ENCODE peak calls at places on chromosomes 13 and 19, in five cellular contexts. One of them, this sample, is unnamed.

GRCh38 chr19:567296-567900 is 5.0 kb upstream of the BSG start:
- DNase-seq in fibroblast of mammary gland: no peak
- DNase-seq in bronchial epithelial cell: no peak
- DNase-seq in endodermal cell: no peak
- DNase-seq in CD8-positive, alpha-beta T cell: no peak
- DNase-seq in this sample: no peak

GRCh38 chr13:51317262-51317661 is 22.2 kb upstream of the SERPINE3 start:
- DNase-seq in fibroblast of mammary gland: peak
- DNase-seq in bronchial epithelial cell: no peak
- DNase-seq in endodermal cell: no peak
- DNase-seq in CD8-positive, alpha-beta T cell: no peak
- DNase-seq in this sample: no peak

GRCh38 chr13:29935309-29935981 is 85.0 kb upstream of the UBL3 start:
- DNase-seq in fibroblast of mammary gland: no peak
- DNase-seq in bronchial epithelial cell: no peak
- DNase-seq in endodermal cell: no peak
- DNase-seq in CD8-positive, alpha-beta T cell: peak
- DNase-seq in this sample: no peak

GRCh38 chr19:46296722-46297431 is at the start of gene HIF3A:
- DNase-seq in fibroblast of mammary gland: peak
- DNase-seq in bronchial epithelial cell: no peak
- DNase-seq in endodermal cell: peak
- DNase-seq in CD8-positive, alpha-beta T cell: no peak
- DNase-seq in this sample: no peak

GRCh38 chr19:23823952-23824389 is 65.3 kb upstream of the ZNF681 start:
- DNase-seq in fibroblast of mammary gland: peak
- DNase-seq in bronchial epithelial cell: peak
- DNase-seq in endodermal cell: peak
- DNase-seq in CD8-positive, alpha-beta T cell: no peak
- DNase-seq in this sample: peak

GRCh38 chr19:4523306-4524110 is 5.2 kb upstream of the PLIN4 start:
- DNase-seq in fibroblast of mammary gland: peak
- DNase-seq in bronchial epithelial cell: no peak
- DNase-seq in endodermal cell: peak
- DNase-seq in CD8-positive, alpha-beta T cell: no peak
- DNase-seq in this sample: peak

GRCh38 chr19:41351339-41352245 is 2.1 kb downstream of the TGFB1 start:
- DNase-seq in fibroblast of mammary gland: peak
- DNase-seq in bronchial epithelial cell: peak
- DNase-seq in endodermal cell: peak
- DNase-seq in CD8-positive, alpha-beta T cell: peak
- DNase-seq in this sample: peak

GRCh38 chr19:16429066-16429758 is 42.6 kb downstream of the EPS15L1 start:
- DNase-seq in fibroblast of mammary gland: no peak
- DNase-seq in bronchial epithelial cell: peak
- DNase-seq in endodermal cell: no peak
- DNase-seq in CD8-positive, alpha-beta T cell: no peak
- DNase-seq in this sample: peak

GRCh38 chr13:110680852-110681251 is 25.1 kb downstream of the CARS2 start:
- DNase-seq in fibroblast of mammary gland: peak
- DNase-seq in bronchial epithelial cell: no peak
- DNase-seq in endodermal cell: peak
- DNase-seq in CD8-positive, alpha-beta T cell: no peak
- DNase-seq in this sample: peak

GRCh38 chr19:16416574-16416973 is 55.2 kb downstream of the EPS15L1 start:
- DNase-seq in fibroblast of mammary gland: no peak
- DNase-seq in bronchial epithelial cell: no peak
- DNase-seq in endodermal cell: no peak
- DNase-seq in CD8-positive, alpha-beta T cell: no peak
- DNase-seq in this sample: no peak

GRCh38 chr13:20969182-20969581 is 66.6 kb upstream of the XPO4 start:
- DNase-seq in fibroblast of mammary gland: peak
- DNase-seq in bronchial epithelial cell: peak
- DNase-seq in endodermal cell: no peak
- DNase-seq in CD8-positive, alpha-beta T cell: no peak
- DNase-seq in this sample: peak

GRCh38 chr13:109610517-109610916 is 175.9 kb downstream of the IRS2 start:
- DNase-seq in fibroblast of mammary gland: peak
- DNase-seq in bronchial epithelial cell: peak
- DNase-seq in endodermal cell: peak
- DNase-seq in CD8-positive, alpha-beta T cell: peak
- DNase-seq in this sample: peak

GRCh38 chr19:30222993-30223865 is 149.0 kb upstream of the ZNF536 start:
- DNase-seq in fibroblast of mammary gland: no peak
- DNase-seq in bronchial epithelial cell: no peak
- DNase-seq in endodermal cell: peak
- DNase-seq in CD8-positive, alpha-beta T cell: no peak
- DNase-seq in this sample: no peak

GRCh38 chr19:37988758-37989635 is 82.0 kb downstream of the SIPA1L3 start:
- DNase-seq in fibroblast of mammary gland: no peak
- DNase-seq in bronchial epithelial cell: no peak
- DNase-seq in endodermal cell: peak
- DNase-seq in CD8-positive, alpha-beta T cell: no peak
- DNase-seq in this sample: no peak

GRCh38 chr19:15213715-15214381 is 13.1 kb upstream of the NOTCH3 start:
- DNase-seq in fibroblast of mammary gland: peak
- DNase-seq in bronchial epithelial cell: no peak
- DNase-seq in endodermal cell: no peak
- DNase-seq in CD8-positive, alpha-beta T cell: no peak
- DNase-seq in this sample: no peak

GRCh38 chr19:13430790-13431582 is 75.3 kb downstream of the CACNA1A start:
- DNase-seq in fibroblast of mammary gland: peak
- DNase-seq in bronchial epithelial cell: peak
- DNase-seq in endodermal cell: peak
- DNase-seq in CD8-positive, alpha-beta T cell: peak
- DNase-seq in this sample: peak

GRCh38 chr13:49443327-49443688 is 556 bp downstream of the CAB39L start:
- DNase-seq in fibroblast of mammary gland: peak
- DNase-seq in bronchial epithelial cell: no peak
- DNase-seq in endodermal cell: no peak
- DNase-seq in CD8-positive, alpha-beta T cell: no peak
- DNase-seq in this sample: peak

GRCh38 chr19:4597975-4598671 is 38.6 kb upstream of the SEMA6B start:
- DNase-seq in fibroblast of mammary gland: no peak
- DNase-seq in bronchial epithelial cell: peak
- DNase-seq in endodermal cell: peak
- DNase-seq in CD8-positive, alpha-beta T cell: peak
- DNase-seq in this sample: peak

DNA sequence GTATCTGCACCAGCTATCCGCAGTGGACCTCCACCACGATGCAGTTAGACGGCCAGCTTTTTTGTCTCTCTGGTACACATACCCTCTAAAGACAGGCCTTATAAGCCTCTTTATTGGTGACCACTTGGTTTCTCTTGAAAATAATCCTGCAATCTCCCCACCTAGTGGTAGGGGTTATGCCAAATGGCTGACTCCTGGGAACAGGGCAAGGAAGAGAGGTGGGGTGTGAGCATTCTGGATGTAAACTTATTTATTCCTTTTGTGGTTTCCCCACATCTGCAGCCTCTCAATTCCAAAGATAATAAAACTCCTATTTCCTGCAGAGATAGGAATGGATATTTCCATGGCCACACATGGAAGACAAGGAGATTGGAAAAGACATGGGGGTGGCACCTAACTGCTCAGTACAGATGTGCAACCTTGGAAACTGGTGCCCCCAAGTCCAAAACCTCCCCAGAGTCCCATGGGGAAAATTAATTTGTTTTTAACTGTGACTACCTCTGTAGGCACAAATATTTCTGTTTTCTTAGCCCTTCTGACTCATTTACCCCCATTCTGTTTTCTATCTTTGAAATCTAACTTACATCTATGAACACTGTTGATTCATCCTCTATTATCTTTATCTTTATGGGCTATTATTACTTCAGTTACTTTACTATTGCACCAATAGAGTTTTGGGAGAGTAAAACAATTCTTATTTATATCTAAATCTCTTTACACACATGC is 112.7 kb upstream of the TSHZ3 start:
- DNase-seq in fibroblast of mammary gland: peak
- DNase-seq in bronchial epithelial cell: no peak
- DNase-seq in endodermal cell: no peak
- DNase-seq in CD8-positive, alpha-beta T cell: no peak
- DNase-seq in this sample: no peak
- TF ChIP-seq CTCF in fibroblast of mammary gland: peak
- TF ChIP-seq CTCF in bronchial epithelial cell: no peak
- TF ChIP-seq CTCF in endodermal cell: peak
- TF ChIP-seq CTCF in CD8-positive, alpha-beta T cell: no peak
- TF ChIP-seq CTCF in this sample: no peak

DNA sequence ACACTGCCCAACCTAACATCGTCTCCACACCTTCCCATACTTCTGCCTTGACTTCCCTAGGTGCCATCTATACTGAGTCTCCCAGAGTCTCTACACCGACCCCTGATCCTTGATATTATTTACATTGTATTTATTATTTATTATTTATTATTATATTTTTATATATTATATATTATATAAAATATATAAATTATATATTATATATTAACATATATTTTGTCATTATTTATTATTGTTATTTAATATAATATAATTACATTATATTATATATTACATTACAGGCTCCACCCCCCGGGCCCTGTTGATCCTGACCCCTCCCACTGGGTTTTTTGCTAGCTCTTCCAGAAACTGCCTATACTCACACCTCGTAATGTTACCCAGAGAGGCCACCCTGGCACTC is 18.4 kb upstream of the TOMM40 start:
- DNase-seq in fibroblast of mammary gland: no peak
- DNase-seq in bronchial epithelial cell: no peak
- DNase-seq in endodermal cell: no peak
- DNase-seq in CD8-positive, alpha-beta T cell: no peak
- DNase-seq in this sample: no peak
- TF ChIP-seq CTCF in fibroblast of mammary gland: no peak
- TF ChIP-seq CTCF in bronchial epithelial cell: no peak
- TF ChIP-seq CTCF in endodermal cell: no peak
- TF ChIP-seq CTCF in CD8-positive, alpha-beta T cell: no peak
- TF ChIP-seq CTCF in this sample: no peak

GRCh38 chr19:3186377-3186688 is 603 bp downstream of the NCLN start:
- DNase-seq in fibroblast of mammary gland: peak
- DNase-seq in bronchial epithelial cell: no peak
- DNase-seq in endodermal cell: peak
- DNase-seq in CD8-positive, alpha-beta T cell: peak
- DNase-seq in this sample: no peak

GRCh38 chr19:3183721-3184641 is 1.7 kb upstream of the NCLN start:
- DNase-seq in fibroblast of mammary gland: no peak
- DNase-seq in bronchial epithelial cell: no peak
- DNase-seq in endodermal cell: no peak
- DNase-seq in CD8-positive, alpha-beta T cell: no peak
- DNase-seq in this sample: no peak

GRCh38 chr19:3186891-3187661 is 1.3 kb downstream of the NCLN start:
- DNase-seq in fibroblast of mammary gland: peak
- DNase-seq in bronchial epithelial cell: no peak
- DNase-seq in endodermal cell: no peak
- DNase-seq in CD8-positive, alpha-beta T cell: no peak
- DNase-seq in this sample: no peak

GRCh38 chr19:3184847-3185481 is 766 bp upstream of the NCLN start:
- DNase-seq in fibroblast of mammary gland: no peak
- DNase-seq in bronchial epithelial cell: no peak
- DNase-seq in endodermal cell: no peak
- DNase-seq in CD8-positive, alpha-beta T cell: peak
- DNase-seq in this sample: no peak

GRCh38 chr19:3185482-3186376 is at the start of gene NCLN:
- DNase-seq in fibroblast of mammary gland: peak
- DNase-seq in bronchial epithelial cell: peak
- DNase-seq in endodermal cell: peak
- DNase-seq in CD8-positive, alpha-beta T cell: peak
- DNase-seq in this sample: peak
- TF ChIP-seq CTCF in fibroblast of mammary gland: no peak
- TF ChIP-seq CTCF in bronchial epithelial cell: no peak
- TF ChIP-seq CTCF in endodermal cell: no peak
- TF ChIP-seq CTCF in CD8-positive, alpha-beta T cell: no peak
- TF ChIP-seq CTCF in this sample: no peak

DNA sequence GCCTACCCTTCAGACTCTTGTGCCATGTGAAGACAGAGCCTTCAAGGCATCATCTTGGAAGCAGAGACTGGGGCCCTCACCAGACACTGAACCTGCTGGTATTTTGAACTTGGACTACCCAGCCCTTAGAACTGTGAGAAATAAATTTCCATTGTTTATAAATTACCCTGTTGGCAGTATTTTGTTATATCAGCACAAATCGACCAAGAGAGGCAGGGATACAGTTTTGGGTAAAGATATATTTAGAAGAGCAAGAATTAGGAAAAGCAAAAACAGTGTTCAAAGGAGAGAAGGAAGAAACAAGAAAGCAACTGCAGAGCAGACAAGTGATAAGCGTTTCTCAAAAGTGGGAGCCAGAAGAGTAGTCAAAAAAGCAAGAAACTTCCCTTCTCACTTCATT is 600.8 kb downstream of the DCT start:
- DNase-seq in fibroblast of mammary gland: no peak
- DNase-seq in bronchial epithelial cell: no peak
- DNase-seq in endodermal cell: no peak
- DNase-seq in CD8-positive, alpha-beta T cell: no peak
- DNase-seq in this sample: no peak
- TF ChIP-seq CTCF in fibroblast of mammary gland: no peak
- TF ChIP-seq CTCF in bronchial epithelial cell: no peak
- TF ChIP-seq CTCF in endodermal cell: no peak
- TF ChIP-seq CTCF in CD8-positive, alpha-beta T cell: no peak
- TF ChIP-seq CTCF in this sample: no peak